ENCODE peak calls at places on chromosome 10, in nine cellular contexts. G is thoracic aorta, F is GM23248, N is upper lobe of right lung, S is tibial nerve, M is foreskin keratinocyte, Z is aorta, U is heart right ventricle, Q is tibial artery. J is an unnamed sample.

GRCh38 chr10:112898540-112899395 is 51.3 kb upstream of the TCF7L2 start:
- DNase-seq in G (no peak), F (peak; percentile 60), N (no peak), S (no peak), M (no peak), Z (peak; percentile 44), U (peak; percentile 6), Q (no peak), J (no peak)

GRCh38 chr10:31032515-31033132 is 959 bp upstream of the ZNF438 start:
- DNase-seq in G (no peak), F (no peak), N (peak; percentile 69), S (no peak), M (no peak), Z (no peak), U (no peak), Q (no peak), J (no peak)

GRCh38 chr10:29642996-29643395 is 8.2 kb upstream of the SVIL start:
- DNase-seq in G (no peak), F (peak; percentile 82), N (no peak), S (no peak), M (no peak), Z (no peak), U (peak; percentile 62), Q (no peak), J (no peak)

GRCh38 chr10:112393341-112393740 is 19.4 kb downstream of the ACSL5 start:
- DNase-seq in G (no peak), F (no peak), N (no peak), S (no peak), M (no peak), Z (no peak), U (no peak), Q (no peak), J (no peak)

GRCh38 chr10:24853661-24854060 is 98.7 kb downstream of the PRTFDC1 start:
- DNase-seq in G (no peak), F (peak; percentile 24), N (no peak), S (no peak), M (no peak), Z (no peak), U (no peak), Q (no peak), J (no peak)

GRCh38 chr10:118305730-118306129 is 36.4 kb downstream of the FAM204A start:
- DNase-seq in G (no peak), F (no peak), N (no peak), S (no peak), M (no peak), Z (no peak), U (no peak), Q (no peak), J (no peak)

GRCh38 chr10:68981074-68981473 is 7.5 kb upstream of the KIFBP start:
- DNase-seq in G (no peak), F (peak; percentile 47), N (no peak), S (no peak), M (no peak), Z (no peak), U (no peak), Q (no peak), J (no peak)

GRCh38 chr10:103778358-103779139 is 76.8 kb downstream of the SH3PXD2A start:
- DNase-seq in G (no peak), F (no peak), N (no peak), S (no peak), M (no peak), Z (no peak), U (no peak), Q (no peak), J (no peak)

GRCh38 chr10:44520651-44521050 is 135.8 kb upstream of the CXCL12 start:
- DNase-seq in G (no peak), F (peak; percentile 47), N (no peak), S (no peak), M (no peak), Z (no peak), U (no peak), Q (no peak), J (no peak)

GRCh38 chr10:118741994-118742393 is 12.8 kb downstream of the CACUL1 start:
- DNase-seq in G (no peak), F (no peak), N (no peak), S (no peak), M (no peak), Z (no peak), U (no peak), Q (no peak), J (no peak)

GRCh38 chr10:122141821-122142651 is 129.1 kb upstream of the BTBD16 start:
- DNase-seq in G (no peak), F (peak; percentile 90), N (no peak), S (no peak), M (peak; percentile 25), Z (peak; percentile 71), U (peak; percentile 49), Q (peak; percentile 91), J (no peak)

GRCh38 chr10:80447618-80448190 is 6.4 kb upstream of the TSPAN14 start:
- DNase-seq in G (no peak), F (no peak), N (no peak), S (no peak), M (no peak), Z (no peak), U (no peak), Q (peak; percentile 29), J (no peak)

GRCh38 chr10:116521424-116522305 is 24.1 kb upstream of the PNLIP start:
- DNase-seq in G (no peak), F (peak; percentile 58), N (no peak), S (no peak), M (no peak), Z (no peak), U (peak; percentile 7), Q (no peak), J (no peak)

GRCh38 chr10:11533328-11533781 is 78.1 kb downstream of the USP6NL start:
- DNase-seq in G (no peak), F (peak; percentile 38), N (no peak), S (no peak), M (no peak), Z (no peak), U (no peak), Q (no peak), J (no peak)

GRCh38 chr10:26479766-26480492 is 41.8 kb downstream of the APBB1IP start:
- DNase-seq in G (no peak), F (no peak), N (no peak), S (no peak), M (no peak), Z (no peak), U (no peak), Q (no peak), J (no peak)

GRCh38 chr10:47043928-47044544 is 132.8 kb downstream of the PTPN20 start:
- DNase-seq in G (no peak), F (no peak), N (peak; percentile 46), S (no peak), M (no peak), Z (peak; percentile 24), U (no peak), Q (peak; percentile 62), J (no peak)

GRCh38 chr10:110704906-110705476 is 60.9 kb downstream of the RBM20 start:
- DNase-seq in G (no peak), F (peak; percentile 30), N (no peak), S (no peak), M (no peak), Z (no peak), U (no peak), Q (no peak), J (no peak)

GRCh38 chr10:824497-824896 is 107.0 kb downstream of the LARP4B start:
- DNase-seq in G (no peak), F (no peak), N (no peak), S (no peak), M (no peak), Z (no peak), U (no peak), Q (no peak), J (no peak)

DNA sequence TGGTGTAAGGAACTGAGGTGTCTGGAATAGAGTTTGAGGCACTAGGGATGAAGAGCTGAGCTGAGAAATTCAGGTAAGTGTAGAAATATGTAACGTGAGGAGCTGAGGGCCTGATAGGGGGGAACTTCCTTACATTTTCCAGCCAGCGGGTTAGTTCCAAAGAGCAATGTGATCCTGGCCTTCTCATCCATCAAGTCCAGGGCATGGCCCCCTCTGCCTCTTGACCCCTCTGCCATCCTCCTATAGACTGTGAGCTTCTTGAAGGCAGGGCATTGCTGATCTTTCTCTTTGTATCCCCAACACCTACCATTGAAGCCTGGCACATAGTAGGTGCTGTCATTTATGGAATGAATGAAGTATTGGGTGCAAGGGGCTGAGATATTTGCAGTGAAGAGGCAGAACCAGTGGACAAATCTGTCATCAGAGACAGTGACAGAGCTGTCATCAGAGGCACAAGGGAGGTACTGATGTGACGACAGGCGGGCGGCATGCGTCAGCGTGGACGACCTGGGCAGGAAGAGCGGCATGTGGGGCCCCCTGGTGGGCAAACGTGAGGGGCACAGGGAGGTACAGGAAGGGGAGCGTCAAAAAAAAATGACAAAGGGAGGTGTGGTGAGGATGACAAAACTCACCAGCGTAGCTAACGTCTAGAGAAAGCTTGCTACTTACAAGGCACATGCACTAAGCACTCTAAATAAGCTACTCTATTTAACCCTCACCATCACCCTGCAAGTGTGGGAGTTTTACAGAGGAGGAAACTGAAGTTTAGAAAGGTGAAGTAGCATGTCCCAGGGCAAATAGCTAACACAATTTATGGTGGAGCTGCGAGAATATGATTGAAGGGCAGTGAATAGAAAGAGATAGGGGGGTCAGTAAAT is 5.2 kb upstream of the CAMK2G start:
- DNase-seq in G (peak; percentile 62), F (peak; percentile 91), N (peak; percentile 94), S (peak; percentile 74), M (no peak), Z (peak; percentile 93), U (peak; percentile 85), Q (peak; percentile 91), J (peak; percentile 59)
- H3K27ac ChIP-seq in G (peak overlapping the region; percentile 19), F (no peak overlapping the region), N (no peak overlapping the region), S (no peak overlapping the region), M (no peak overlapping the region), Z (no peak overlapping the region), U (no peak overlapping the region), Q (peak overlapping the region; percentile 50), J (no peak overlapping the region)

GRCh38 chr10:5655003-5655600 is 11.3 kb downstream of the ASB13 start:
- DNase-seq in G (no peak), F (no peak), N (no peak), S (no peak), M (no peak), Z (no peak), U (no peak), Q (no peak), J (no peak)
- H3K27ac ChIP-seq in G (no peak overlapping the region), F (no peak overlapping the region), N (no peak overlapping the region), S (no peak overlapping the region), M (no peak overlapping the region), Z (no peak overlapping the region), U (no peak overlapping the region), Q (no peak overlapping the region), J (no peak overlapping the region)

GRCh38 chr10:99080275-99080816 is 155.3 kb downstream of the HPSE2 start:
- DNase-seq in G (no peak), F (no peak), N (no peak), S (no peak), M (no peak), Z (no peak), U (no peak), Q (no peak), J (no peak)
- H3K27ac ChIP-seq in G (peak overlapping the region; percentile 52), F (no peak overlapping the region), N (no peak overlapping the region), S (no peak overlapping the region), M (no peak overlapping the region), Z (no peak overlapping the region), U (no peak overlapping the region), Q (peak overlapping the region; percentile 39), J (no peak overlapping the region)

DNA sequence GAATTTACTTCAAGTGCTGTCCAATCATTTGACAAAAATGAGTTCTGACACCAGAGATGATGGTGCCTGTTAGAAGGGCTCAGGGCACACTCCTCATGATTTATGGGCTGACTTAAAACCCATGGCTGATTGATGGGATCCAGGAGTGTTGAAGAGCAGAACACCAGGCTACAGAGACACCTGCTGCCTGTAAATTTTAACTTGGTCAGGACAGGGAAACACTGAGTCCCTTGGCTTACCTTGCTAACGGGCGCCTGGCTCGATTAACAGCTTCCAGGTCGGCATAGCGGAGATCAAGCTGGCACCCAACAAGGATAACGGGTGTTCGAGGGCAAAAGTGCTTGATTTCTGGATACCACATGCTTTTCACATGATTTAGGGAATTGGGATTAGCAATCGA is 51.4 kb downstream of the RHOBTB1 start:
- DNase-seq in G (no peak), F (no peak), N (no peak), S (no peak), M (no peak), Z (no peak), U (no peak), Q (no peak), J (no peak)
- H3K27ac ChIP-seq in G (no peak overlapping the region), F (no peak overlapping the region), N (no peak overlapping the region), S (no peak overlapping the region), M (no peak overlapping the region), Z (no peak overlapping the region), U (no peak overlapping the region), Q (no peak overlapping the region), J (no peak overlapping the region)

J was measured in caudate nucleus.